ENCODE peak calls at places on chromosomes 13 and 19, in nine cellular contexts. O is ascending aorta, U is H9, K is Peyer's patch, L is astrocyte of the cerebellum, Y is GM06990, C is cardiac muscle cell, B is AG09319, J is B cell. A is an unnamed sample.

GRCh38 chr13:84563611-84564010 is 681.3 kb upstream of the SLITRK1 start:
- DNase-seq in O (no peak), U (no peak), K (no peak), L (no peak), Y (no peak), C (no peak), B (no peak), J (no peak), A (no peak)

GRCh38 chr19:54616057-54616456 is 14.2 kb upstream of the LILRB1 start:
- DNase-seq in O (no peak), U (no peak), K (no peak), L (no peak), Y (peak; percentile 37), C (no peak), B (no peak), J (no peak), A (no peak)

GRCh38 chr19:53466726-53467125 is 807 bp upstream of the ZNF813 start:
- DNase-seq in O (no peak), U (peak; percentile 40), K (no peak), L (no peak), Y (no peak), C (no peak), B (no peak), J (no peak), A (no peak)

GRCh38 chr19:48329167-48329891 is 4.0 kb downstream of the EMP3 start:
- DNase-seq in O (no peak), U (peak; percentile 61), K (peak; percentile 54), L (no peak), Y (peak; percentile 43), C (no peak), B (no peak), J (peak; percentile 48), A (no peak)

GRCh38 chr13:80118507-80118906 is 222.4 kb downstream of the SPRY2 start:
- DNase-seq in O (no peak), U (no peak), K (no peak), L (no peak), Y (no peak), C (no peak), B (no peak), J (no peak), A (no peak)

GRCh38 chr19:32223595-32224370 is 121.6 kb upstream of the ZNF507 start:
- DNase-seq in O (no peak), U (no peak), K (no peak), L (no peak), Y (no peak), C (no peak), B (no peak), J (no peak), A (no peak)

GRCh38 chr13:99051768-99052455 is 74.0 kb upstream of the DOCK9 start:
- DNase-seq in O (no peak), U (no peak), K (no peak), L (peak; percentile 42), Y (no peak), C (no peak), B (no peak), J (no peak), A (no peak)

GRCh38 chr19:2045501-2046045 is 5.5 kb downstream of the MKNK2 start:
- DNase-seq in O (no peak), U (no peak), K (no peak), L (no peak), Y (peak; percentile 19), C (no peak), B (no peak), J (peak; percentile 32), A (no peak)

GRCh38 chr13:113843864-113844556 is 19.9 kb downstream of the GAS6 start:
- DNase-seq in O (no peak), U (no peak), K (no peak), L (no peak), Y (no peak), C (no peak), B (no peak), J (no peak), A (no peak)

GRCh38 chr13:71359641-71360040 is 507.4 kb downstream of the DACH1 start:
- DNase-seq in O (no peak), U (no peak), K (no peak), L (no peak), Y (no peak), C (no peak), B (no peak), J (no peak), A (no peak)

GRCh38 chr13:106609116-106609515 is 41.2 kb upstream of the ARGLU1 start:
- DNase-seq in O (no peak), U (no peak), K (no peak), L (no peak), Y (no peak), C (no peak), B (no peak), J (no peak), A (no peak)

GRCh38 chr19:32012886-32013635 is 332.3 kb upstream of the ZNF507 start:
- DNase-seq in O (no peak), U (no peak), K (no peak), L (peak; percentile 46), Y (no peak), C (no peak), B (no peak), J (no peak), A (no peak)

GRCh38 chr13:97892717-97893116 is 60.8 kb upstream of the IPO5 start:
- DNase-seq in O (no peak), U (no peak), K (no peak), L (no peak), Y (no peak), C (peak; percentile 18), B (no peak), J (no peak), A (no peak)

GRCh38 chr19:53868091-53868891 is 608 bp downstream of the MYADM start:
- DNase-seq in O (no peak), U (peak; percentile 66), K (no peak), L (no peak), Y (no peak), C (peak; percentile 81), B (no peak), J (no peak), A (peak; percentile 40)

GRCh38 chr19:10510301-10510802 is 6.9 kb downstream of the S1PR5 start:
- DNase-seq in O (no peak), U (peak; percentile 74), K (peak; percentile 29), L (no peak), Y (no peak), C (no peak), B (no peak), J (peak; percentile 65), A (peak; percentile 63)
- TF ChIP-seq CTCF in O (peak; percentile 21), U (peak; percentile 90), K (peak; percentile 34), L (peak; percentile 76), Y (peak; percentile 95), C (peak; percentile 73), B (peak; percentile 76), J (peak; percentile 91), A (peak; percentile 97)

DNA sequence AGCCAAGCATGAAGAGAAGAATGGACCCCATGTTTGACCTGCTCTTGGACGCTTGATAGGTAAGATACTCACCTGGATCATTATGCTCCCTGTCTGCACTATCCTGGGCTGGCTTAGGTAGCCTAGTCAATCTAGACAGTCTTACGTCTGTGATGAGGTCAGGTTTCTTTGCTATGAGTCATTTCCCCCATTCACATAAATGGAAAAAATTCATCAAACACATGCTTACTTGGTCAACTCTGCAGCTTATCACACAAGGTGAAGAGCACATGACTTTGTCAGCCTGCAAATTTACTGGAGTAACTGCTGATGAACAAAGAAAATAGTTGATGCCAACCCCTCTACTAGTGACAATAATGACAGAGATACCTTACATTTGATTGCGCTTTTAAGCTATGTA is 170.0 kb downstream of the NUFIP1 start:
- DNase-seq in O (no peak), U (no peak), K (no peak), L (peak; percentile 53), Y (no peak), C (peak; percentile 73), B (no peak), J (no peak), A (no peak)
- TF ChIP-seq CTCF in O (no peak), U (no peak), K (no peak), L (no peak), Y (no peak), C (no peak), B (no peak), J (no peak), A (no peak)

GRCh38 chr19:11693505-11694499 is 44.9 kb downstream of the ZNF823 start:
- DNase-seq in O (no peak), U (peak; percentile 75), K (no peak), L (peak; percentile 18), Y (no peak), C (peak; percentile 66), B (peak; percentile 70), J (no peak), A (no peak)
- TF ChIP-seq CTCF in O (no peak), U (peak; percentile 40), K (no peak), L (no peak), Y (no peak), C (no peak), B (no peak), J (no peak), A (no peak)

GRCh38 chr19:42343344-42344110 is 18.1 kb downstream of the MEGF8 start:
- DNase-seq in O (no peak), U (peak; percentile 64), K (no peak), L (no peak), Y (no peak), C (no peak), B (no peak), J (no peak), A (no peak)
- TF ChIP-seq CTCF in O (no peak), U (peak; percentile 79), K (no peak), L (peak; percentile 28), Y (peak; percentile 26), C (no peak), B (no peak), J (no peak), A (peak; percentile 39)

DNA sequence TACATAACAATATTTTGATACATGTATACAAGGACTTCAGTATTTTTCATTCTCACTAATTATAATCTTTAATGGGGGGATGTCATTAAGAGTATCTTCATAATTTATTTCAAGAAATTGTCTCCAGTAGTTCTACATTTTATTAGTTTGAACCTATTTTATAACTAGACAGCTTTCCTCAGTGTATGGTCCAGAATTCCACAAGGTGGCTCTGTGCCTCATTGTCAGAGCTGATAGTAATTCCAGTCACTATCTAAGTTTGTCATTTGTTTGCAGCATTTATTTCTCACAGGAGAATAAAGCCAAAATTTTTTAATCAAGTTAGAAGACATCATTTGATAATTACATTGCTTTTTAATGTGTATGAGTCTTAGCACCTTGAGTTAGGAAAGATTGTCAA is 1633.0 kb upstream of the PCDH20 start:
- DNase-seq in O (no peak), U (no peak), K (no peak), L (no peak), Y (no peak), C (no peak), B (no peak), J (no peak), A (no peak)
- TF ChIP-seq CTCF in O (no peak), U (peak; percentile 30), K (no peak), L (no peak), Y (no peak), C (no peak), B (peak; percentile 8), J (no peak), A (no peak)

GRCh38 chr13:94660695-94661324 is 51.5 kb downstream of the SOX21 start:
- DNase-seq in O (no peak), U (no peak), K (no peak), L (peak; percentile 12), Y (no peak), C (peak; percentile 27), B (no peak), J (no peak), A (no peak)
- TF ChIP-seq CTCF in O (no peak), U (peak; percentile 68), K (no peak), L (peak; percentile 49), Y (peak; percentile 37), C (peak; percentile 43), B (peak; percentile 35), J (no peak), A (no peak)

GRCh38 chr19:41323023-41323422 is 13.1 kb downstream of the CCDC97 start:
- DNase-seq in O (no peak), U (no peak), K (no peak), L (no peak), Y (no peak), C (peak; percentile 81), B (no peak), J (no peak), A (no peak)
- TF ChIP-seq CTCF in O (no peak), U (no peak), K (no peak), L (no peak), Y (no peak), C (no peak), B (no peak), J (no peak), A (no peak)